ENCODE peak calls at places on chromosome 2, in six cellular contexts. K is GM13976, N is WTC11, Z is brain microvascular endothelial cell, B is neural progenitor cell, W is tibial artery. A is an unnamed sample.

GRCh38 chr2:239935789-239936758 is 89.1 kb downstream of the NDUFA10 start:
- DNase-seq in N (peak), K (no peak), B (no peak), Z (no peak), W (no peak), A (peak)

GRCh38 chr2:17148298-17149228 is 369.7 kb downstream of the RAD51AP2 start:
- DNase-seq in K (no peak), Z (peak), W (no peak), B (peak), N (peak), A (no peak)

GRCh38 chr2:178530625-178531142 is 50.4 kb downstream of the PLEKHA3 start:
- DNase-seq in B (no peak), W (no peak), K (peak), N (no peak), Z (no peak), A (no peak)

GRCh38 chr2:68231061-68231372 is 21.3 kb downstream of the PPP3R1 start:
- DNase-seq in W (no peak), Z (no peak), B (no peak), K (no peak), N (no peak), A (no peak)

GRCh38 chr2:15058015-15058414 is 425.5 kb downstream of the LRATD1 start:
- DNase-seq in Z (no peak), B (peak), K (peak), W (no peak), N (no peak), A (no peak)

GRCh38 chr2:25380023-25380422 is 38.3 kb upstream of the DNMT3A start:
- DNase-seq in N (no peak), B (no peak), K (peak), W (no peak), Z (no peak), A (no peak)

GRCh38 chr2:211751853-211752252 is 786.7 kb downstream of the ERBB4 start:
- DNase-seq in B (no peak), W (no peak), Z (no peak), K (no peak), N (no peak), A (no peak)

GRCh38 chr2:239175181-239175580 is 225.6 kb downstream of the HDAC4 start:
- DNase-seq in B (no peak), N (no peak), K (no peak), W (no peak), Z (no peak), A (peak)

GRCh38 chr2:35365859-35366258 is 989.7 kb upstream of the CRIM1 start:
- DNase-seq in K (no peak), Z (no peak), W (no peak), N (no peak), B (no peak), A (no peak)

GRCh38 chr2:37648316-37649011 is 23.0 kb downstream of the CDC42EP3 start:
- DNase-seq in W (peak), Z (no peak), K (no peak), N (no peak), B (no peak), A (peak)

GRCh38 chr2:178241852-178242551 is 47.7 kb downstream of the OSBPL6 start:
- DNase-seq in N (no peak), W (peak), B (no peak), Z (peak), K (no peak), A (peak)

GRCh38 chr2:135149251-135149650 is 97.2 kb downstream of the RAB3GAP1 start:
- DNase-seq in K (no peak), Z (peak), N (no peak), B (no peak), W (no peak), A (no peak)

GRCh38 chr2:105144128-105144940 is 97.2 kb upstream of the GPR45 start:
- DNase-seq in K (no peak), W (no peak), Z (no peak), B (peak), N (no peak), A (no peak)

GRCh38 chr2:197281421-197281820 is 29.2 kb downstream of the ANKRD44 start:
- DNase-seq in N (no peak), B (no peak), Z (no peak), W (no peak), K (no peak), A (no peak)

GRCh38 chr2:105697781-105698449 is 46.8 kb upstream of the NCK2 start:
- DNase-seq in B (peak), W (no peak), Z (no peak), N (no peak), K (no peak), A (no peak)

GRCh38 chr2:231118122-231118942 is 6.5 kb downstream of the HTR2B start:
- DNase-seq in N (no peak), W (no peak), B (no peak), Z (no peak), K (no peak), A (no peak)

GRCh38 chr2:151928380-151928779 is 100.2 kb upstream of the ARL5A start:
- DNase-seq in B (no peak), Z (no peak), N (no peak), W (no peak), K (no peak), A (no peak)

GRCh38 chr2:177430425-177430824 is 37.9 kb downstream of the AGPS start:
- DNase-seq in N (no peak), K (no peak), B (no peak), W (no peak), Z (no peak), A (no peak)

GRCh38 chr2:241344925-241345651 is 11.0 kb upstream of the FARP2 start:
- DNase-seq in N (no peak), Z (no peak), K (no peak), W (no peak), B (no peak), A (no peak)

GRCh38 chr2:139825726-139826125 is 1045.5 kb upstream of the NXPH2 start:
- DNase-seq in B (no peak), K (no peak), W (no peak), N (no peak), Z (no peak), A (no peak)

GRCh38 chr2:18795881-18796280 is 206.5 kb upstream of the NT5C1B start:
- DNase-seq in K (no peak), Z (no peak), N (no peak), W (no peak), B (no peak), A (no peak)

GRCh38 chr2:213232649-213233437 is 51.4 kb upstream of the SPAG16 start:
- DNase-seq in Z (peak), N (peak), W (no peak), K (peak), B (peak), A (no peak)

GRCh38 chr2:241496904-241497877 is 11.2 kb downstream of the STK25 start:
- DNase-seq in K (no peak), Z (no peak), W (no peak), N (no peak), B (no peak), A (no peak)

GRCh38 chr2:176131617-176132396 is 2.3 kb downstream of the HOXD8 start:
- DNase-seq in K (no peak), W (no peak), Z (no peak), B (no peak), N (no peak), A (no peak)

GRCh38 chr2:240916571-240917008 is 10.5 kb downstream of the CROCC2 start:
- DNase-seq in K (no peak), B (peak), N (peak), W (peak), Z (peak), A (peak)

GRCh38 chr2:168416555-168416954 is 39.5 kb upstream of the CERS6 start:
- DNase-seq in W (no peak), K (no peak), N (no peak), Z (no peak), B (no peak), A (no peak)

GRCh38 chr2:38997784-38998183 is 108.1 kb downstream of the ARHGEF33 start:
- DNase-seq in K (no peak), W (peak), B (no peak), N (no peak), Z (peak), A (no peak)

GRCh38 chr2:72012886-72013574 is 134.6 kb downstream of the CYP26B1 start:
- DNase-seq in N (no peak), K (no peak), Z (peak), B (no peak), W (no peak), A (no peak)

GRCh38 chr2:15674637-15675455 is 83.2 kb downstream of the DDX1 start:
- DNase-seq in Z (peak), B (no peak), K (no peak), W (no peak), N (no peak), A (no peak)

GRCh38 chr2:98937906-98938305 is 1.9 kb upstream of the CRACDL start:
- DNase-seq in N (no peak), Z (no peak), B (no peak), K (no peak), W (no peak), A (no peak)

GRCh38 chr2:239553376-239554000 is 152.7 kb upstream of the HDAC4 start:
- DNase-seq in K (no peak), N (no peak), W (no peak), B (no peak), Z (no peak), A (peak)

GRCh38 chr2:35548171-35548570 is 807.4 kb upstream of the CRIM1 start:
- DNase-seq in W (no peak), Z (peak), B (no peak), N (no peak), K (no peak), A (no peak)

GRCh38 chr2:16662440-16662839 is 3.2 kb downstream of the CYRIA start:
- DNase-seq in N (no peak), K (no peak), Z (peak), B (no peak), W (peak), A (peak)

GRCh38 chr2:197182668-197183067 is 127.9 kb downstream of the ANKRD44 start:
- DNase-seq in B (no peak), Z (no peak), N (no peak), K (no peak), W (no peak), A (no peak)

DNA sequence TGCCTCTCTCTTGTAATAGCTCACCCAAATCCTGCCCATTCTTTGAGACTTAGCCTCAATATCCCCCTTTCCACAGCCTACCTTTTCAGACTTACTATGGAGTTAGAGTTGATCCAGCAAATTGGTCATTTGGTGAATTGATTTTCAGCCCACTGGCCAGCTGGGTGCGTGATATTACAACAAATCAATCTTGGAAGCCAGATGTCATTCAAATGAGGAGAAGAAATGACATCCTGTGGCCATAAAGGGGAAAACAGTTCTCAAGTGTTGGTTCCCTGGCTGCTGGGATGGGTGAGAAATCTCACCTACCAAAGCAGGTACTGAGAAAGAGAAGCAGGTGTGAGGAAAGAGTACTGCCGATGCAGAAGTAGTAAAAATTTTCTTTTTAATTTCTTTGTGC is 36.7 kb upstream of the FOXI3 start:
- DNase-seq in N (no peak), K (no peak), W (no peak), B (no peak), Z (no peak), A (no peak)
- TF ChIP-seq CTCF in N (no peak), K (no peak), W (no peak), B (peak), Z (no peak), A (no peak)

GRCh38 chr2:126771501-126772195 is 115.7 kb downstream of the GYPC start:
- DNase-seq in K (no peak), B (no peak), N (peak), W (no peak), Z (no peak), A (peak)

GRCh38 chr2:126770466-126770865 is 114.5 kb downstream of the GYPC start:
- DNase-seq in B (no peak), W (no peak), N (no peak), Z (no peak), K (no peak), A (peak)

GRCh38 chr2:126766897-126767296 is 110.9 kb downstream of the GYPC start:
- DNase-seq in B (no peak), W (no peak), N (no peak), Z (no peak), K (no peak), A (no peak)

GRCh38 chr2:126771094-126771493 is 115.1 kb downstream of the GYPC start:
- DNase-seq in N (no peak), Z (no peak), W (no peak), K (no peak), B (no peak), A (no peak)

DNA sequence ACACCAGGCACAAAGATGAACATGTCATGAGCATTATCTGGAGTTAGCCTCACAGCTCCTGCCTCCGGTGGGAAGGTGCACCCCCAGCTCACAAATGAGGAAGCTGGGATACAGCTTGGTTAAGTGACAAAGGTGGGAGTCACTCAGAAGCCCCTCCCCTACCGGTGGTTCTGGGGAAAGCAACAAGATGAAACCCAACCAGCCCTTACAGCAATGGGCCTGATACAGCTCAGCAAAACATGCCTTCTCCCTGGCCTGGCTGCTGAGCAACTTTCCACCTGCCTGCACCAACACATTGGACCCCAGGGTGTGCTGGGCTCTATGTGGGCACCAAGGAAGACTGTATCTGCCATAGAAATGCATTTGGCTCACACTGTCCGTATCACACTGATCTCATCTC is 113.2 kb downstream of the GYPC start:
- DNase-seq in N (no peak), B (no peak), K (no peak), Z (no peak), W (no peak), A (peak)
- TF ChIP-seq CTCF in N (no peak), B (no peak), K (no peak), Z (peak), W (no peak), A (no peak)

DNA sequence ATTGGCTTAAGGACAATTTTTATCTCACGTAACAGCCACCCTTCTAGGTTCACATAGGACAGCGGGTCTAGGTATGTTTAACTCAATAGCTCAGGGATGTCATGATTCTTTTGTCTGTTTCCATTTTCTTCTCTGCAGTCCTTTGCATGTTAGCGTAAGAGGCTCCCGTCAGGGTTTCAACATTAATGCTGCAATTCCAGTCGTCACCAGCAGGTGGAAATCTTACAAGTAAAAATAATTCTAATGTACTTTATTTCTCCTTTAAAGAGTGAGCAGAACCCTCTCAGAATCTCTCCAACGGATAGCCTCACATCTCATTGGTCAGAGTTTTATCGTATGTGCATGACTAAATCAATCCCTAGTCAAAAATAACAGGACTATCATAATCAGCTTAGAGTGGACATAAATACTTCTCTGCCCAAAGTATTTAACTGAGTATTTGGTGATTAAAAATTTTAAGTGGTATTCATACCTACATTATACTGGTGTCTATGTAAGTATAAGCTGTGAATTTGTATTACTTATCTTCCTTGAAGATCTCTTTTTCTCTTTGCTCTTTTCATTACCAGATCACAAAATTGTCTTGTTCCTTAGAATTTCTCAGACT is 487.2 kb upstream of the GCFC2 start:
- DNase-seq in B (peak), K (peak), W (peak), Z (peak), N (peak), A (peak)
- TF ChIP-seq CTCF in B (peak), K (peak), W (peak), Z (peak), N (peak), A (peak)

GRCh38 chr2:108369153-108369552 is 8.6 kb upstream of the SULT1C4 start:
- DNase-seq in N (no peak), Z (no peak), B (no peak), K (no peak), W (no peak), A (no peak)

GRCh38 chr2:108370080-108370479 is 7.7 kb upstream of the SULT1C4 start:
- DNase-seq in Z (peak), K (no peak), W (no peak), B (no peak), N (no peak), A (no peak)

GRCh38 chr2:108367014-108367413 is 10.7 kb upstream of the SULT1C4 start:
- DNase-seq in B (no peak), Z (no peak), W (no peak), K (no peak), N (no peak), A (no peak)

GRCh38 chr2:108365656-108366055 is 12.1 kb upstream of the SULT1C4 start:
- DNase-seq in Z (no peak), B (no peak), N (no peak), W (no peak), K (no peak), A (no peak)

DNA sequence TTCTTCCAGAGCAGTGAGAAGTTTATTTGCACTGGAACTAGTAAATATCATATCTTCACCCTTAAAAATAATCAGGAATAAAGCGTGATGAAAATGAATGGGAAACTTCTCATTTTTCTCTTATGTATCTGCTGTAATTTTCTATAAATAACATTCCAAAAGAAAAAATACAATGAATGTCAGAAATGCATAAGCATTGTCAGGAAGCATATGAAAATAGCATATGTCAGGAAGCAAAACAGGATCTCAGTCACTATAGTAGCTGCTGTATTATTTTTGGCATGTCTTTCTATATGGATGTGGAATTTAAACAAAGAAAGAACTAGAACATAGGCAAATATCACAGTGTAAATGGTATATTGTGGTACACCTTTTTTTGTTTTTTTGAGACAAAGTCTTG is 10.0 kb upstream of the SULT1C4 start:
- DNase-seq in B (no peak), K (no peak), W (no peak), N (no peak), Z (no peak), A (no peak)
- TF ChIP-seq CTCF in B (no peak), K (no peak), W (no peak), N (no peak), Z (no peak), A (no peak)

DNA sequence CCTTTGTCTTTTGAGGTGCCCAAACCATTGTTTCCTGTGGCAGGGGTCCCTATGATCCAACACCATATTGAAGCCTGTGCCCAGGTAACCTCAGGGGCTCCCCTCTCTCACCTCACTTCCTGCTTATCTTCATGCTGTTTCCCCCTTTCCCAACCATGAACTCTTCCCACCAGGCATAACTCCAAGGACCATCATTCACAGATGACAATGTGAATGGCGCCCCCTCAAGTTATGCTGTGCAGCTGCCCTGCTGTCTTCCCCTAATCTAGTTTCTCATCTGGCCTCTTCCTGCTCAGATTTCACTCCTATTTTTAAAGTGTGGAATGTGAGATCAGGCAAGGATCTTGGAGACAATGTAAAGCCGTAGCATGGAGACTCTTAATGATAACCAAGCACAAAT is 1.4 kb downstream of the GMPPA start:
- DNase-seq in B (peak), N (no peak), W (no peak), Z (no peak), K (no peak), A (no peak)
- TF ChIP-seq CTCF in B (peak), N (peak), W (no peak), Z (peak), K (no peak), A (no peak)

GRCh38 chr2:204727368-204727767 is 182.1 kb downstream of the PARD3B start:
- DNase-seq in Z (no peak), N (no peak), K (no peak), B (no peak), W (no peak), A (no peak)
- TF ChIP-seq CTCF in Z (no peak), N (no peak), K (no peak), B (no peak), W (no peak), A (no peak)